ENCODE peak calls at places on chromosomes 13 and 19, in ten cellular contexts. W is NCI-H524 treated with DMSO at 0.1 percent for 48 hours; L is activated T-cell treated with anti-CD3 and anti-CD28 coated beads, Interleukin-2, amount 50 U/mL, for 72 hours; V is NCI-H1417; F is stimulated activated CD8-positive, alpha-beta memory T cell treated with anti-CD3 and anti-CD28 coated beads, Interleukin-2, amount 100 ng/mL, for 1 hour; O is AG08396; H is amygdala; X is H54; I is Peyer's patch; Q is neuronal stem cell. E is an unnamed sample.

GRCh38 chr19:17266026-17266425 is 1.2 kb upstream of the BABAM1 start:
- DNase-seq in I (no peak), W (no peak), X (no peak), L (no peak), H (no peak), F (no peak), Q (no peak), O (no peak), V (no peak), E (no peak)

GRCh38 chr13:46469064-46469463 is 82.0 kb upstream of the RUBCNL start:
- DNase-seq in F (no peak), O (peak), I (no peak), X (no peak), L (no peak), V (no peak), W (no peak), H (no peak), Q (no peak), E (no peak)

GRCh38 chr13:66723606-66724005 is 506.5 kb downstream of the PCDH9 start:
- DNase-seq in O (no peak), X (no peak), F (no peak), W (no peak), I (no peak), Q (no peak), V (no peak), H (no peak), L (no peak), E (peak)

GRCh38 chr19:9381367-9381785 is 18.6 kb downstream of the ZNF177 start:
- DNase-seq in O (no peak), W (no peak), Q (no peak), L (no peak), V (no peak), I (no peak), X (no peak), F (no peak), H (no peak), E (no peak)

GRCh38 chr13:99316657-99317244 is 9.6 kb upstream of the GPR183 start:
- DNase-seq in O (no peak), I (no peak), V (peak), Q (no peak), W (no peak), H (no peak), L (no peak), F (no peak), X (no peak), E (no peak)

GRCh38 chr19:1287622-1288527 is 2.2 kb downstream of the EFNA2 start:
- DNase-seq in W (no peak), V (peak), L (no peak), Q (no peak), O (peak), I (no peak), X (no peak), F (no peak), H (no peak), E (no peak)

GRCh38 chr19:46009530-46010510 is 13.0 kb downstream of the PGLYRP1 start:
- DNase-seq in H (peak), W (no peak), L (peak), F (peak), Q (peak), O (peak), V (peak), I (peak), X (no peak), E (peak)

GRCh38 chr13:102902789-102903347 is 57.0 kb downstream of the ERCC5 start:
- DNase-seq in X (no peak), L (no peak), I (no peak), O (no peak), W (no peak), V (no peak), F (no peak), Q (no peak), H (no peak), E (no peak)

GRCh38 chr13:38674208-38674607 is 12.7 kb upstream of the FREM2 start:
- DNase-seq in X (no peak), I (no peak), Q (no peak), F (no peak), V (no peak), L (no peak), H (no peak), W (peak), O (no peak), E (no peak)

GRCh38 chr13:74771964-74772363 is 637.8 kb upstream of the KLF12 start:
- DNase-seq in O (peak), H (no peak), F (no peak), W (no peak), V (no peak), I (no peak), X (peak), Q (no peak), L (no peak), E (no peak)

GRCh38 chr13:42899266-42899665 is 92.8 kb downstream of the EPSTI1 start:
- DNase-seq in O (no peak), V (no peak), L (no peak), H (no peak), W (no peak), X (no peak), F (no peak), Q (no peak), I (no peak), E (no peak)

GRCh38 chr13:51270606-51271005 is 48.4 kb downstream of the FAM124A start:
- DNase-seq in V (no peak), Q (no peak), H (no peak), W (no peak), F (no peak), X (no peak), O (no peak), I (no peak), L (no peak), E (peak)

GRCh38 chr19:8363803-8364771 is at the start of gene ANGPTL4:
- DNase-seq in Q (peak), L (peak), H (no peak), V (peak), I (peak), X (peak), O (peak), F (peak), W (no peak), E (peak)

GRCh38 chr13:47408546-47409319 is 511.9 kb upstream of the HTR2A start:
- DNase-seq in W (no peak), H (no peak), X (no peak), Q (no peak), O (no peak), L (no peak), V (no peak), I (no peak), F (no peak), E (no peak)

E was measured in pons.